ENCODE peak calls at places on chromosomes 7 and 10, in nine cellular contexts. One of them, this sample, is unnamed.

GRCh38 chr7:79114875-79115274 is 338.6 kb downstream of the MAGI2 start:
- DNase-seq in activated T-cell treated with anti-CD3 and anti-CD28 coated beads for 1 hour: no peak
- DNase-seq in foreskin fibroblast: no peak
- DNase-seq in RWPE1: no peak
- DNase-seq in sciatic nerve: no peak
- DNase-seq in T-helper 2 cell: no peak
- DNase-seq in stimulated activated CD4-positive, alpha-beta T cell treated with anti-CD3 and anti-CD28 coated beads, Interleukin-4, amount 100 ng/mL, for 4 hours: no peak
- DNase-seq in astrocyte of the cerebellum: no peak
- DNase-seq in NCI-H2171: no peak
- DNase-seq in this sample: no peak

GRCh38 chr7:77335581-77335980 is 80.6 kb downstream of the GSAP start:
- DNase-seq in stimulated activated CD4-positive, alpha-beta T cell treated with anti-CD3 and anti-CD28 coated beads, Interleukin-4, amount 100 ng/mL, for 4 hours: no peak
- DNase-seq in NCI-H2171: no peak
- DNase-seq in RWPE1: no peak
- DNase-seq in astrocyte of the cerebellum: no peak
- DNase-seq in activated T-cell treated with anti-CD3 and anti-CD28 coated beads for 1 hour: no peak
- DNase-seq in sciatic nerve: no peak
- DNase-seq in T-helper 2 cell: no peak
- DNase-seq in foreskin fibroblast: peak; percentile 42
- DNase-seq in this sample: no peak

GRCh38 chr10:89364533-89364932 is 13.3 kb upstream of the IFIT1B start:
- DNase-seq in RWPE1: no peak
- DNase-seq in astrocyte of the cerebellum: no peak
- DNase-seq in foreskin fibroblast: no peak
- DNase-seq in T-helper 2 cell: no peak
- DNase-seq in sciatic nerve: no peak
- DNase-seq in NCI-H2171: no peak
- DNase-seq in activated T-cell treated with anti-CD3 and anti-CD28 coated beads for 1 hour: no peak
- DNase-seq in stimulated activated CD4-positive, alpha-beta T cell treated with anti-CD3 and anti-CD28 coated beads, Interleukin-4, amount 100 ng/mL, for 4 hours: no peak
- DNase-seq in this sample: no peak

GRCh38 chr10:110892602-110893001 is 20.9 kb downstream of the PDCD4 start:
- DNase-seq in NCI-H2171: no peak
- DNase-seq in activated T-cell treated with anti-CD3 and anti-CD28 coated beads for 1 hour: no peak
- DNase-seq in sciatic nerve: no peak
- DNase-seq in astrocyte of the cerebellum: no peak
- DNase-seq in stimulated activated CD4-positive, alpha-beta T cell treated with anti-CD3 and anti-CD28 coated beads, Interleukin-4, amount 100 ng/mL, for 4 hours: no peak
- DNase-seq in foreskin fibroblast: no peak
- DNase-seq in RWPE1: no peak
- DNase-seq in T-helper 2 cell: no peak
- DNase-seq in this sample: no peak

GRCh38 chr7:111855842-111856227 is 293.5 kb upstream of the IMMP2L start:
- DNase-seq in NCI-H2171: peak; percentile 15
- DNase-seq in sciatic nerve: no peak
- DNase-seq in T-helper 2 cell: no peak
- DNase-seq in RWPE1: no peak
- DNase-seq in activated T-cell treated with anti-CD3 and anti-CD28 coated beads for 1 hour: no peak
- DNase-seq in foreskin fibroblast: peak; percentile 61
- DNase-seq in astrocyte of the cerebellum: no peak
- DNase-seq in stimulated activated CD4-positive, alpha-beta T cell treated with anti-CD3 and anti-CD28 coated beads, Interleukin-4, amount 100 ng/mL, for 4 hours: no peak
- DNase-seq in this sample: no peak

GRCh38 chr10:132507956-132508490 is 29.6 kb upstream of the INPP5A start:
- DNase-seq in sciatic nerve: peak; percentile 55
- DNase-seq in stimulated activated CD4-positive, alpha-beta T cell treated with anti-CD3 and anti-CD28 coated beads, Interleukin-4, amount 100 ng/mL, for 4 hours: no peak
- DNase-seq in foreskin fibroblast: no peak
- DNase-seq in activated T-cell treated with anti-CD3 and anti-CD28 coated beads for 1 hour: no peak
- DNase-seq in NCI-H2171: no peak
- DNase-seq in T-helper 2 cell: no peak
- DNase-seq in RWPE1: no peak
- DNase-seq in astrocyte of the cerebellum: no peak
- DNase-seq in this sample: no peak

GRCh38 chr10:35643151-35643975 is 1.3 kb upstream of the FZD8 start:
- DNase-seq in sciatic nerve: peak; percentile 89
- DNase-seq in activated T-cell treated with anti-CD3 and anti-CD28 coated beads for 1 hour: no peak
- DNase-seq in stimulated activated CD4-positive, alpha-beta T cell treated with anti-CD3 and anti-CD28 coated beads, Interleukin-4, amount 100 ng/mL, for 4 hours: no peak
- DNase-seq in RWPE1: peak; percentile 20
- DNase-seq in astrocyte of the cerebellum: peak; percentile 50
- DNase-seq in foreskin fibroblast: peak; percentile 76
- DNase-seq in NCI-H2171: peak; percentile 15
- DNase-seq in T-helper 2 cell: no peak
- DNase-seq in this sample: peak; percentile 74

GRCh38 chr10:73225518-73225917 is 21.5 kb downstream of the DNAJC9 start:
- DNase-seq in astrocyte of the cerebellum: no peak
- DNase-seq in foreskin fibroblast: peak; percentile 34
- DNase-seq in RWPE1: no peak
- DNase-seq in NCI-H2171: no peak
- DNase-seq in sciatic nerve: no peak
- DNase-seq in stimulated activated CD4-positive, alpha-beta T cell treated with anti-CD3 and anti-CD28 coated beads, Interleukin-4, amount 100 ng/mL, for 4 hours: no peak
- DNase-seq in activated T-cell treated with anti-CD3 and anti-CD28 coated beads for 1 hour: no peak
- DNase-seq in T-helper 2 cell: no peak
- DNase-seq in this sample: no peak

GRCh38 chr7:116393654-116394053 is 105.9 kb upstream of the CAV2 start:
- DNase-seq in NCI-H2171: no peak
- DNase-seq in foreskin fibroblast: no peak
- DNase-seq in sciatic nerve: no peak
- DNase-seq in activated T-cell treated with anti-CD3 and anti-CD28 coated beads for 1 hour: no peak
- DNase-seq in stimulated activated CD4-positive, alpha-beta T cell treated with anti-CD3 and anti-CD28 coated beads, Interleukin-4, amount 100 ng/mL, for 4 hours: no peak
- DNase-seq in T-helper 2 cell: no peak
- DNase-seq in astrocyte of the cerebellum: no peak
- DNase-seq in RWPE1: no peak
- DNase-seq in this sample: no peak

GRCh38 chr10:97788552-97789442 is 17.0 kb upstream of the SFRP5 start:
- DNase-seq in RWPE1: no peak
- DNase-seq in T-helper 2 cell: no peak
- DNase-seq in sciatic nerve: no peak
- DNase-seq in activated T-cell treated with anti-CD3 and anti-CD28 coated beads for 1 hour: no peak
- DNase-seq in stimulated activated CD4-positive, alpha-beta T cell treated with anti-CD3 and anti-CD28 coated beads, Interleukin-4, amount 100 ng/mL, for 4 hours: no peak
- DNase-seq in foreskin fibroblast: no peak
- DNase-seq in astrocyte of the cerebellum: no peak
- DNase-seq in NCI-H2171: no peak
- DNase-seq in this sample: no peak

GRCh38 chr7:4791738-4792536 is 16.5 kb downstream of the AP5Z1 start:
- DNase-seq in sciatic nerve: peak; percentile 94
- DNase-seq in foreskin fibroblast: peak; percentile 80
- DNase-seq in astrocyte of the cerebellum: no peak
- DNase-seq in activated T-cell treated with anti-CD3 and anti-CD28 coated beads for 1 hour: peak; percentile 78
- DNase-seq in T-helper 2 cell: peak; percentile 67
- DNase-seq in NCI-H2171: no peak
- DNase-seq in RWPE1: peak; percentile 58
- DNase-seq in stimulated activated CD4-positive, alpha-beta T cell treated with anti-CD3 and anti-CD28 coated beads, Interleukin-4, amount 100 ng/mL, for 4 hours: peak; percentile 75
- DNase-seq in this sample: no peak

GRCh38 chr7:2336626-2337025 is 18.0 kb upstream of the EIF3B start:
- DNase-seq in sciatic nerve: no peak
- DNase-seq in stimulated activated CD4-positive, alpha-beta T cell treated with anti-CD3 and anti-CD28 coated beads, Interleukin-4, amount 100 ng/mL, for 4 hours: no peak
- DNase-seq in T-helper 2 cell: no peak
- DNase-seq in foreskin fibroblast: no peak
- DNase-seq in activated T-cell treated with anti-CD3 and anti-CD28 coated beads for 1 hour: no peak
- DNase-seq in RWPE1: no peak
- DNase-seq in NCI-H2171: no peak
- DNase-seq in astrocyte of the cerebellum: no peak
- DNase-seq in this sample: no peak

GRCh38 chr7:3861941-3862340 is 560.9 kb downstream of the SDK1 start:
- DNase-seq in foreskin fibroblast: peak; percentile 83
- DNase-seq in NCI-H2171: no peak
- DNase-seq in astrocyte of the cerebellum: peak; percentile 28
- DNase-seq in sciatic nerve: no peak
- DNase-seq in stimulated activated CD4-positive, alpha-beta T cell treated with anti-CD3 and anti-CD28 coated beads, Interleukin-4, amount 100 ng/mL, for 4 hours: no peak
- DNase-seq in RWPE1: peak; percentile 30
- DNase-seq in activated T-cell treated with anti-CD3 and anti-CD28 coated beads for 1 hour: no peak
- DNase-seq in T-helper 2 cell: no peak
- DNase-seq in this sample: peak; percentile 74

GRCh38 chr10:16545126-16545736 is 23.6 kb upstream of the C1QL3 start:
- DNase-seq in stimulated activated CD4-positive, alpha-beta T cell treated with anti-CD3 and anti-CD28 coated beads, Interleukin-4, amount 100 ng/mL, for 4 hours: no peak
- DNase-seq in RWPE1: peak; percentile 29
- DNase-seq in astrocyte of the cerebellum: no peak
- DNase-seq in sciatic nerve: no peak
- DNase-seq in foreskin fibroblast: peak; percentile 45
- DNase-seq in activated T-cell treated with anti-CD3 and anti-CD28 coated beads for 1 hour: no peak
- DNase-seq in NCI-H2171: no peak
- DNase-seq in T-helper 2 cell: peak; percentile 70
- DNase-seq in this sample: no peak

GRCh38 chr7:152618427-152618826 is 57.5 kb downstream of the XRCC2 start:
- DNase-seq in T-helper 2 cell: no peak
- DNase-seq in NCI-H2171: no peak
- DNase-seq in sciatic nerve: no peak
- DNase-seq in stimulated activated CD4-positive, alpha-beta T cell treated with anti-CD3 and anti-CD28 coated beads, Interleukin-4, amount 100 ng/mL, for 4 hours: no peak
- DNase-seq in activated T-cell treated with anti-CD3 and anti-CD28 coated beads for 1 hour: no peak
- DNase-seq in RWPE1: no peak
- DNase-seq in foreskin fibroblast: no peak
- DNase-seq in astrocyte of the cerebellum: no peak
- DNase-seq in this sample: no peak

GRCh38 chr10:119494224-119495060 is 48.1 kb downstream of the RGS10 start:
- DNase-seq in T-helper 2 cell: peak; percentile 10
- DNase-seq in astrocyte of the cerebellum: no peak
- DNase-seq in sciatic nerve: no peak
- DNase-seq in foreskin fibroblast: peak; percentile 65
- DNase-seq in NCI-H2171: no peak
- DNase-seq in stimulated activated CD4-positive, alpha-beta T cell treated with anti-CD3 and anti-CD28 coated beads, Interleukin-4, amount 100 ng/mL, for 4 hours: no peak
- DNase-seq in activated T-cell treated with anti-CD3 and anti-CD28 coated beads for 1 hour: no peak
- DNase-seq in RWPE1: no peak
- DNase-seq in this sample: no peak

GRCh38 chr10:97195654-97196212 is 10.0 kb upstream of the SLIT1 start:
- DNase-seq in sciatic nerve: no peak
- DNase-seq in RWPE1: no peak
- DNase-seq in foreskin fibroblast: no peak
- DNase-seq in T-helper 2 cell: no peak
- DNase-seq in activated T-cell treated with anti-CD3 and anti-CD28 coated beads for 1 hour: no peak
- DNase-seq in NCI-H2171: no peak
- DNase-seq in astrocyte of the cerebellum: no peak
- DNase-seq in stimulated activated CD4-positive, alpha-beta T cell treated with anti-CD3 and anti-CD28 coated beads, Interleukin-4, amount 100 ng/mL, for 4 hours: no peak
- DNase-seq in this sample: no peak

GRCh38 chr7:143882020-143882610 is 19.9 kb downstream of the TCAF1 start:
- DNase-seq in RWPE1: no peak
- DNase-seq in stimulated activated CD4-positive, alpha-beta T cell treated with anti-CD3 and anti-CD28 coated beads, Interleukin-4, amount 100 ng/mL, for 4 hours: no peak
- DNase-seq in astrocyte of the cerebellum: peak; percentile 36
- DNase-seq in NCI-H2171: peak; percentile 59
- DNase-seq in T-helper 2 cell: no peak
- DNase-seq in foreskin fibroblast: peak; percentile 59
- DNase-seq in sciatic nerve: peak; percentile 68
- DNase-seq in activated T-cell treated with anti-CD3 and anti-CD28 coated beads for 1 hour: no peak
- DNase-seq in this sample: no peak

GRCh38 chr10:35458500-35459448 is 122.5 kb downstream of the CCNY start:
- DNase-seq in astrocyte of the cerebellum: no peak
- DNase-seq in NCI-H2171: peak; percentile 15
- DNase-seq in activated T-cell treated with anti-CD3 and anti-CD28 coated beads for 1 hour: no peak
- DNase-seq in T-helper 2 cell: no peak
- DNase-seq in RWPE1: no peak
- DNase-seq in sciatic nerve: no peak
- DNase-seq in stimulated activated CD4-positive, alpha-beta T cell treated with anti-CD3 and anti-CD28 coated beads, Interleukin-4, amount 100 ng/mL, for 4 hours: no peak
- DNase-seq in foreskin fibroblast: no peak
- DNase-seq in this sample: no peak

GRCh38 chr10:67477868-67478267 is 218.1 kb downstream of the CTNNA3 start:
- DNase-seq in sciatic nerve: no peak
- DNase-seq in stimulated activated CD4-positive, alpha-beta T cell treated with anti-CD3 and anti-CD28 coated beads, Interleukin-4, amount 100 ng/mL, for 4 hours: no peak
- DNase-seq in foreskin fibroblast: no peak
- DNase-seq in T-helper 2 cell: no peak
- DNase-seq in RWPE1: no peak
- DNase-seq in NCI-H2171: no peak
- DNase-seq in astrocyte of the cerebellum: no peak
- DNase-seq in activated T-cell treated with anti-CD3 and anti-CD28 coated beads for 1 hour: no peak
- DNase-seq in this sample: no peak

GRCh38 chr7:104928721-104929400 is 85.1 kb upstream of the KMT2E start:
- DNase-seq in foreskin fibroblast: no peak
- DNase-seq in stimulated activated CD4-positive, alpha-beta T cell treated with anti-CD3 and anti-CD28 coated beads, Interleukin-4, amount 100 ng/mL, for 4 hours: no peak
- DNase-seq in T-helper 2 cell: no peak
- DNase-seq in sciatic nerve: no peak
- DNase-seq in astrocyte of the cerebellum: no peak
- DNase-seq in activated T-cell treated with anti-CD3 and anti-CD28 coated beads for 1 hour: no peak
- DNase-seq in NCI-H2171: no peak
- DNase-seq in RWPE1: no peak
- DNase-seq in this sample: no peak

This sample was measured in suprapubic skin.